ENCODE peak calls at places on chromosome 19, in ten cellular contexts. Y is heart right ventricle; T is CD8-positive, alpha-beta T cell; H is left ventricle myocardium inferior; B is CD8-positive, alpha-beta memory T cell; A is Panc1; Q is tibial artery; F is neuronal stem cell; N is H9; U is CD4-positive, CD25-positive, alpha-beta regulatory T cell. V is an unnamed sample. For H3K4me1, the result is how much of the 10 kb centered on the place peaks cover.

GRCh38 chr19:57537953-57538547 is 10.9 kb downstream of the ZNF549 start:
- DNase-seq in U (no peak), A (no peak), B (no peak), H (no peak), Q (no peak), N (no peak), T (no peak), F (no peak), Y (no peak), V (no peak)

GRCh38 chr19:41940443-41941409 is 12.5 kb upstream of the ERFL start:
- DNase-seq in F (no peak), T (no peak), U (no peak), Q (no peak), A (no peak), H (no peak), B (no peak), Y (no peak), N (no peak), V (no peak)

GRCh38 chr19:38932425-38933179 is 1.9 kb downstream of the MRPS12 start:
- DNase-seq in Y (no peak), B (peak), H (no peak), Q (no peak), F (no peak), T (no peak), N (peak), A (no peak), U (peak), V (no peak)

GRCh38 chr19:52200044-52200443 is 10.2 kb downstream of the PPP2R1A start:
- DNase-seq in Y (no peak), H (peak), F (no peak), Q (peak), U (no peak), B (no peak), N (no peak), T (no peak), A (no peak), V (no peak)

GRCh38 chr19:54457773-54458647 is 5.6 kb downstream of the LENG9 start:
- DNase-seq in B (no peak), U (no peak), Y (no peak), H (no peak), N (no peak), F (no peak), A (no peak), Q (no peak), T (no peak), V (no peak)

GRCh38 chr19:18322318-18322758 is 538 bp downstream of the LSM4 start:
- DNase-seq in U (no peak), F (no peak), Q (peak), H (peak), N (no peak), Y (no peak), T (no peak), A (no peak), B (peak), V (no peak)

GRCh38 chr19:40398417-40399056 is 8.6 kb upstream of the HIPK4 start:
- DNase-seq in T (peak), B (peak), U (peak), Y (no peak), A (no peak), H (peak), Q (no peak), F (peak), N (peak), V (no peak)

GRCh38 chr19:39936020-39936419 is 1.6 kb upstream of the FCGBP start:
- DNase-seq in U (no peak), Q (no peak), A (no peak), Y (no peak), F (no peak), H (no peak), B (no peak), T (no peak), N (no peak), V (no peak)

GRCh38 chr19:57362997-57363705 is at the start of the genes TRAPPC2B and ZNF547:
- DNase-seq in Y (peak), Q (peak), T (peak), N (peak), H (peak), A (peak), U (peak), B (peak), F (peak), V (peak)

GRCh38 chr19:34172661-34173144 is 399 bp downstream of the LSM14A start:
- DNase-seq in H (peak), U (peak), Q (peak), N (no peak), A (no peak), T (peak), B (no peak), F (no peak), Y (no peak), V (no peak)

GRCh38 chr19:7679017-7679720 is 1.5 kb upstream of the TRAPPC5 start:
- DNase-seq in Q (no peak), U (peak), T (peak), A (no peak), F (no peak), B (peak), N (no peak), Y (no peak), H (no peak), V (no peak)

GRCh38 chr19:38736036-38736412 is 8.2 kb downstream of the CAPN12 start:
- DNase-seq in H (peak), A (no peak), F (no peak), T (no peak), N (peak), Y (peak), Q (no peak), U (peak), B (peak), V (no peak)

GRCh38 chr19:44603201-44603945 is 10.0 kb upstream of the IGSF23 start:
- DNase-seq in A (no peak), Y (no peak), T (no peak), F (no peak), B (no peak), U (no peak), Q (no peak), H (no peak), N (no peak), V (no peak)

GRCh38 chr19:57773488-57773887 is 4.0 kb downstream of the ZNF586 start:
- DNase-seq in B (no peak), Y (no peak), Q (no peak), H (no peak), T (no peak), U (no peak), N (no peak), F (no peak), A (no peak), V (no peak)

GRCh38 chr19:39275578-39275977 is 7.4 kb downstream of the IFNL2 start:
- DNase-seq in T (no peak), B (no peak), U (no peak), F (no peak), Q (no peak), H (no peak), Y (no peak), A (no peak), N (no peak), V (peak)

GRCh38 chr19:3162418-3163229 is 15.9 kb upstream of the S1PR4 start:
- DNase-seq in A (no peak), F (no peak), Y (no peak), N (no peak), Q (no peak), B (no peak), U (no peak), T (no peak), H (no peak), V (no peak)

GRCh38 chr19:4386038-4386782 is 14.1 kb downstream of the SH3GL1 start:
- DNase-seq in B (no peak), T (no peak), A (no peak), H (no peak), Y (no peak), Q (no peak), N (no peak), F (no peak), U (no peak), V (no peak)
- H3K4me1 ChIP-seq in B (under half), T (under half), A (under half), H (under half), Y (under half), Q (under half), N (under half), F (under half), U (under half), V (half or more)

DNA sequence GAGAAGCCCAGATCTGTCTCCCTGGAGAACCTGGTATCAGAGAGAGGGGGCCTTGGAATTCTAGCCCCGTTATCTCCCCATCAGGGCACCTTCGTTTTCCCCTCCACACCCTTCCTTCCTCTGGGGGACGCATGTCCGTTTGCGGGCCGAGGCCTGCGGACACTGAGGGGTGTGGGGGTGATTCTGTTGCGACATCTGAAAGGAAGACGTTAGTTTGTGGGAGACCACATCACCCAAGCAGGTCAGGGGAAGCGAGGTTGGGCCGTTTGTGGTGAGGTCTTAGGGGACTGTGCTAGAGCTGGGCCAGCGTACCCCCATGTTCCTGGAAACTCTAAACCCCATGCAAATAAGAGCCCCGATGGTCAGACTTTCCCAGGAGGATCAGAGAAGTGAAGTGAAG is 3.7 kb upstream of the HSH2D start:
- DNase-seq in N (no peak), Q (no peak), U (no peak), T (no peak), Y (no peak), H (no peak), F (no peak), B (no peak), A (no peak), V (no peak)
- H3K4me1 ChIP-seq in N (under half), Q (under half), U (under half), T (under half), Y (under half), H (under half), F (under half), B (under half), A (under half), V (under half)

GRCh38 chr19:50327013-50327412 is 2.2 kb downstream of the KCNC3 start:
- DNase-seq in F (no peak), N (no peak), B (no peak), T (no peak), Q (no peak), A (no peak), Y (no peak), U (no peak), H (no peak), V (no peak)
- H3K4me1 ChIP-seq in F (under half), N (under half), B (under half), T (under half), Q (under half), A (under half), Y (under half), U (half or more), H (under half), V (half or more)

DNA sequence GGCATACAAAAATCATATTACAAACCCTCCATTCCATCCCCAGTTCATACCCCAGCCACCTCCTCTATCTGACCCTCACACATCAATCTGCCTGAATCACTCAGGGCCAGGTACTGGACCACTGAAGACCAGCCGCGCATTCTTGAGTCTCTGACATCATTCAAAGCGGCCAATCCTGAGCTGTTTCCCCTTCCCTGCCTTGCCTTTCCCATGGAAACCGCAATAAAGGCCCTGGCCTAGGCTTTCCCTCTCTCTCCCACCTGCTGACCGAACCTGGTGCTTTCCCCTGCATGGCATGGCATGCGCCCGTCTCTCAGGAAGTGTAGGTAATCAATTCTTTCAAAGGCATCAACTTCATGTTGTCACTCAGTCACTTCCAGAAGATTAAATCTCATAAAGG is 17.7 kb upstream of the HIF3A start:
- DNase-seq in T (no peak), Q (no peak), F (no peak), U (no peak), H (no peak), A (no peak), N (no peak), B (no peak), Y (no peak), V (no peak)
- H3K4me1 ChIP-seq in T (under half), Q (under half), F (under half), U (under half), H (under half), A (under half), N (under half), B (under half), Y (under half), V (under half)

GRCh38 chr19:46620267-46620666 is 4.6 kb downstream of the PTGIR start:
- DNase-seq in T (no peak), N (no peak), Q (no peak), A (no peak), U (no peak), B (no peak), F (no peak), H (no peak), Y (no peak), V (no peak)

GRCh38 chr19:46620716-46621115 is 4.2 kb downstream of the PTGIR start:
- DNase-seq in U (no peak), H (no peak), Q (no peak), Y (no peak), A (no peak), N (no peak), B (no peak), F (no peak), T (no peak), V (no peak)

GRCh38 chr19:46622118-46622446 is 2.8 kb downstream of the PTGIR start:
- DNase-seq in N (no peak), U (no peak), T (no peak), Q (no peak), H (no peak), B (no peak), Y (no peak), A (no peak), F (no peak), V (no peak)

GRCh38 chr19:46623915-46624502 is 880 bp downstream of the PTGIR start:
- DNase-seq in U (no peak), N (no peak), Q (no peak), H (no peak), A (no peak), F (no peak), Y (no peak), T (no peak), B (no peak), V (no peak)

GRCh38 chr19:46621191-46622117 is 3.4 kb downstream of the PTGIR start:
- DNase-seq in U (no peak), F (no peak), Y (no peak), Q (no peak), A (no peak), H (no peak), N (no peak), T (no peak), B (no peak), V (no peak)
- H3K4me1 ChIP-seq in U (half or more), F (under half), Y (under half), Q (half or more), A (under half), H (half or more), N (under half), T (half or more), B (half or more), V (half or more)

GRCh38 chr19:10667867-10668266 is 13.7 kb downstream of the ILF3 start:
- DNase-seq in T (no peak), A (no peak), B (no peak), H (no peak), F (no peak), Q (no peak), U (no peak), Y (no peak), N (no peak), V (no peak)
- H3K4me1 ChIP-seq in T (under half), A (under half), B (under half), H (half or more), F (under half), Q (under half), U (under half), Y (under half), N (under half), V (under half)

DNA sequence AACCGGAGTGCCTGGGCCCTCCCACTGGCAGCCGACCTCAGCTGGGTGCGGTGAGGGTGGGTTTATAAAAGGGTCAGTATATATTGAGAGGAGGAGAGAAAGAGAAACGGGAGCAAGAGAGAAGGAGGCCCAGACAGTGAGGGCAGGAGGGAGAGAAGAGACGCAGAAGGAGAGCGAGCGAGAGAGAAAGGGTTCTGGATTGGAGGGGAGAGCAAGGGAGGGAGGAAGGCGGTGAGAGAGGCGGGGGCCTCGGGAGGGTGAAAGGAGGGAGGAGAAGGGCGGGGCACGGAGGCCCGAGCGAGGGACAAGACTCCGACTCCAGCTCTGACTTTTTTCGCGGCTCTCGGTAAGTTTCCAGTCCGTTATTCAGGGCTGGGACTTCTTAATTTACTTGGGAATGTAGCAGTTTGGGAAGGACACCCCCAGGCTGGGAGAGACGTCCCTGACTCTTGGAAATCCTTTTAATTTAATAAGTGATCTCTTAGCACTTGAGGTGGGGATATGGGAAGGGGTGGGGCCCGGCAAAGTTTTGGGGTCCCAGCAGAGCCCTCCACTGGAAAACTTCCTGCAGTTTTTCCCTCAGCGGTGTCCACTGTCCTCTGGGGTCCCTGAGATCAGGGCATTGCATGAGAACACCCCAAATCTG is at the start of gene EMP3:
- DNase-seq in T (peak), Y (peak), B (peak), H (peak), N (peak), U (peak), A (no peak), Q (peak), F (peak), V (peak)
- H3K4me1 ChIP-seq in T (half or more), Y (under half), B (half or more), H (half or more), N (under half), U (half or more), A (under half), Q (half or more), F (under half), V (half or more)

GRCh38 chr19:13031917-13032623 is 36.8 kb downstream of the NFIX start:
- DNase-seq in Q (no peak), H (no peak), Y (no peak), A (no peak), B (no peak), T (no peak), U (no peak), N (no peak), F (no peak), V (no peak)
- H3K4me1 ChIP-seq in Q (half or more), H (half or more), Y (under half), A (half or more), B (under half), T (under half), U (under half), N (under half), F (under half), V (half or more)

GRCh38 chr19:1622007-1622406 is 16.7 kb upstream of the UQCR11 start:
- DNase-seq in Y (no peak), H (no peak), T (no peak), N (no peak), A (no peak), Q (no peak), B (no peak), U (no peak), F (no peak), V (no peak)
- H3K4me1 ChIP-seq in Y (under half), H (under half), T (under half), N (under half), A (under half), Q (under half), B (under half), U (under half), F (under half), V (under half)

V was measured in suprapubic skin.